ENCODE peak calls at places on chromosome 11, in ten cellular contexts. E is fibroblast of lung; D is globus pallidus; M is GOT3; J is GM13977; L is stimulated activated CD4-positive, alpha-beta T cell treated with anti-CD3 and anti-CD28 coated beads, Interleukin-2, amount 100 ng/mL, for 48 hours; K is A172; C is psoas muscle; U is EL; W is uterus. I is an unnamed sample.

GRCh38 chr11:8183136-8183535 is 14.3 kb upstream of the RIC3 start:
- DNase-seq in L (no peak), J (no peak), E (no peak), U (no peak), C (no peak), D (no peak), M (no peak), K (no peak), W (no peak), I (no peak)

GRCh38 chr11:61749607-61750217 is 2.7 kb upstream of the MYRF start:
- DNase-seq in K (no peak), M (no peak), E (peak; percentile 55), C (no peak), U (no peak), W (no peak), D (peak; percentile 99), L (no peak), J (no peak), I (no peak)

GRCh38 chr11:128720522-128720985 is 26.7 kb downstream of the FLI1 start:
- DNase-seq in W (no peak), J (peak; percentile 51), K (no peak), M (no peak), L (no peak), U (no peak), E (peak; percentile 62), D (no peak), C (no peak), I (no peak)

GRCh38 chr11:95104916-95105315 is 15.3 kb downstream of the ENDOD1 start:
- DNase-seq in D (no peak), W (no peak), U (no peak), K (no peak), E (no peak), C (no peak), M (no peak), J (no peak), L (no peak), I (no peak)

GRCh38 chr11:3434976-3435375 is 56.0 kb upstream of the ZNF195 start:
- DNase-seq in E (no peak), D (no peak), J (no peak), M (no peak), C (no peak), W (no peak), U (no peak), K (no peak), L (no peak), I (no peak)

GRCh38 chr11:43401252-43401651 is 42.5 kb downstream of the TTC17 start:
- DNase-seq in W (no peak), M (no peak), D (no peak), L (no peak), K (no peak), U (no peak), C (no peak), J (no peak), E (no peak), I (no peak)

GRCh38 chr11:129115652-129116585 is 76.2 kb downstream of the ARHGAP32 start:
- DNase-seq in L (no peak), W (no peak), D (peak; percentile 25), J (no peak), M (no peak), E (peak; percentile 79), K (peak; percentile 27), U (peak; percentile 46), C (no peak), I (no peak)

GRCh38 chr11:17572791-17573460 is 25.9 kb downstream of the OTOG start:
- DNase-seq in C (no peak), K (no peak), W (no peak), L (no peak), U (no peak), J (no peak), M (no peak), E (no peak), D (no peak), I (no peak)

GRCh38 chr11:20595101-20595500 is 4.3 kb upstream of the SLC6A5 start:
- DNase-seq in K (no peak), M (no peak), W (no peak), U (no peak), E (no peak), C (no peak), L (no peak), D (no peak), J (no peak), I (no peak)